ENCODE peak calls at places on chromosomes 5 and 9, in four cellular contexts. G, S, T and Z are unnamed samples. For H3K79me2, the result is how much of the 10 kb centered on the place peaks cover.

GRCh38 chr9:130343445-130343918 is 77.9 kb downstream of the HMCN2 start:
- DNase-seq in G (no peak), T (no peak), S (peak), Z (no peak)

GRCh38 chr5:158117467-158118165 is 258.7 kb upstream of the CLINT1 start:
- DNase-seq in G (no peak), T (no peak), S (no peak), Z (no peak)

GRCh38 chr5:83955916-83956315 is 235.3 kb upstream of the HAPLN1 start:
- DNase-seq in S (no peak), G (peak), T (peak), Z (no peak)

GRCh38 chr5:160390787-160391696 is 8.8 kb downstream of the FAM200C start:
- DNase-seq in G (peak), T (peak), S (peak), Z (peak)

GRCh38 chr5:5348135-5348534 is 74.3 kb upstream of the ICE1 start:
- DNase-seq in T (no peak), S (no peak), G (no peak), Z (no peak)

GRCh38 chr5:61029456-61030162 is 84.6 kb downstream of the NDUFAF2 start:
- DNase-seq in T (no peak), S (no peak), G (no peak), Z (no peak)

GRCh38 chr5:106312360-106312759 is 1358.4 kb downstream of the EFNA5 start:
- DNase-seq in T (no peak), G (peak), S (no peak), Z (no peak)

GRCh38 chr5:98248949-98249348 is 524.5 kb upstream of the RGMB start:
- DNase-seq in G (peak), S (no peak), T (no peak), Z (no peak)

GRCh38 chr9:114117996-114118830 is 19.1 kb upstream of the KIF12 start:
- DNase-seq in T (no peak), S (no peak), G (no peak), Z (peak)

GRCh38 chr5:101678494-101679193 is 617.4 kb downstream of the SLCO4C1 start:
- DNase-seq in S (peak), T (peak), G (peak), Z (peak)

GRCh38 chr5:140249536-140249935 is 53.4 kb downstream of the PFDN1 start:
- DNase-seq in S (no peak), G (no peak), T (no peak), Z (no peak)

GRCh38 chr5:101942321-101942882 is 353.7 kb downstream of the SLCO4C1 start:
- DNase-seq in S (peak), T (peak), G (no peak), Z (peak)

GRCh38 chr5:137361275-137361674 is 137.9 kb downstream of the SPOCK1 start:
- DNase-seq in T (peak), S (no peak), G (peak), Z (no peak)

GRCh38 chr5:90131734-90132133 is 277.8 kb downstream of the CETN3 start:
- DNase-seq in S (peak), T (no peak), G (peak), Z (no peak)

GRCh38 chr9:97958812-97959511 is 21.0 kb upstream of the HEMGN start:
- DNase-seq in S (no peak), T (no peak), G (peak), Z (no peak)

GRCh38 chr5:159777049-159777448 is 139.2 kb upstream of the ADRA1B start:
- DNase-seq in G (no peak), T (no peak), S (no peak), Z (no peak)

GRCh38 chr5:173832386-173832785 is 55.8 kb upstream of the CPEB4 start:
- DNase-seq in T (no peak), G (no peak), S (no peak), Z (no peak)

GRCh38 chr5:33631786-33632185 is 191.0 kb downstream of the TARS1 start:
- DNase-seq in G (peak), S (no peak), T (no peak), Z (no peak)

GRCh38 chr5:39191216-39191615 is 28.1 kb downstream of the FYB1 start:
- DNase-seq in G (no peak), T (no peak), S (no peak), Z (no peak)

GRCh38 chr5:123203105-123203794 is 114.2 kb downstream of the PRDM6 start:
- DNase-seq in S (no peak), T (no peak), G (no peak), Z (no peak)

GRCh38 chr9:106921989-106922388 is 59.0 kb downstream of the ZNF462 start:
- DNase-seq in T (no peak), G (peak), S (no peak), Z (no peak)

GRCh38 chr5:166117744-166118072 is 2173.7 kb upstream of the WWC1 start:
- DNase-seq in T (no peak), G (no peak), S (no peak), Z (no peak)

GRCh38 chr9:34203275-34204010 is 24.6 kb downstream of the UBAP1 start:
- DNase-seq in G (no peak), S (no peak), T (no peak), Z (no peak)

GRCh38 chr5:57037355-57037754 is 85.4 kb upstream of the MIER3 start:
- DNase-seq in T (no peak), G (no peak), S (no peak), Z (peak)

GRCh38 chr5:61010759-61011460 is 65.9 kb downstream of the NDUFAF2 start:
- DNase-seq in S (no peak), T (no peak), G (no peak), Z (peak)

GRCh38 chr9:116464987-116465571 is 222.0 kb upstream of the TRIM32 start:
- DNase-seq in G (no peak), S (no peak), T (no peak), Z (no peak)

GRCh38 chr9:133510926-133511505 is 13.7 kb downstream of the MYMK start:
- DNase-seq in T (no peak), G (no peak), S (no peak), Z (no peak)

GRCh38 chr5:164422400-164422799 is 917.0 kb downstream of the MAT2B start:
- DNase-seq in T (peak), G (peak), S (no peak), Z (peak)

GRCh38 chr9:133143639-133144141 is 20.0 kb downstream of the GBGT1 start:
- DNase-seq in G (no peak), S (no peak), T (no peak), Z (no peak)

GRCh38 chr9:69571032-69571431 is 101.1 kb downstream of the APBA1 start:
- DNase-seq in G (peak), S (no peak), T (peak), Z (no peak)

GRCh38 chr5:5221731-5222130 is 81.6 kb downstream of the ADAMTS16 start:
- DNase-seq in T (no peak), S (no peak), G (peak), Z (no peak)

GRCh38 chr5:31023105-31023504 is 170.4 kb upstream of the CDH6 start:
- DNase-seq in G (peak), T (peak), S (no peak), Z (no peak)

GRCh38 chr5:142767925-142768324 is 2.3 kb upstream of the ARHGAP26 start:
- DNase-seq in G (no peak), S (no peak), T (no peak), Z (no peak)

GRCh38 chr5:142767178-142767577 is 3.0 kb upstream of the ARHGAP26 start:
- DNase-seq in G (no peak), S (no peak), T (no peak), Z (no peak)

GRCh38 chr5:142758062-142758802 is 11.9 kb upstream of the ARHGAP26 start:
- DNase-seq in S (no peak), G (no peak), T (no peak), Z (no peak)

GRCh38 chr5:142758803-142759145 is 11.4 kb upstream of the ARHGAP26 start:
- DNase-seq in G (no peak), T (no peak), S (no peak), Z (no peak)

GRCh38 chr5:142763701-142764100 is 6.5 kb upstream of the ARHGAP26 start:
- DNase-seq in G (no peak), T (no peak), S (no peak), Z (no peak)
- H3K79me2 ChIP-seq in G (under half), T (under half), S (under half), Z (under half)

GRCh38 chr9:21993893-21994525 is at the start of gene CDKN2A:
- DNase-seq in S (peak), G (no peak), T (peak), Z (no peak)
- H3K79me2 ChIP-seq in S (half or more), G (half or more), T (under half), Z (under half)

GRCh38 chr9:37583522-37584121 is 7.4 kb upstream of the FBXO10 start:
- DNase-seq in S (peak), T (no peak), G (no peak), Z (no peak)

GRCh38 chr9:37587521-37587920 is 4.9 kb downstream of the TOMM5 start:
- DNase-seq in S (no peak), G (no peak), T (peak), Z (no peak)

GRCh38 chr9:37582548-37583157 is 6.5 kb upstream of the FBXO10 start:
- DNase-seq in T (peak), S (peak), G (peak), Z (peak)
- H3K79me2 ChIP-seq in T (half or more), S (half or more), G (half or more), Z (under half)

GRCh38 chr9:20659474-20659962 is 24.5 kb upstream of the FOCAD start:
- DNase-seq in T (no peak), G (no peak), S (peak), Z (no peak)
- H3K79me2 ChIP-seq in T (under half), G (under half), S (under half), Z (under half)

GRCh38 chr5:167801999-167802398 is 489.4 kb upstream of the WWC1 start:
- DNase-seq in G (no peak), S (no peak), T (no peak), Z (no peak)
- H3K79me2 ChIP-seq in G (under half), S (under half), T (under half), Z (under half)

DNA sequence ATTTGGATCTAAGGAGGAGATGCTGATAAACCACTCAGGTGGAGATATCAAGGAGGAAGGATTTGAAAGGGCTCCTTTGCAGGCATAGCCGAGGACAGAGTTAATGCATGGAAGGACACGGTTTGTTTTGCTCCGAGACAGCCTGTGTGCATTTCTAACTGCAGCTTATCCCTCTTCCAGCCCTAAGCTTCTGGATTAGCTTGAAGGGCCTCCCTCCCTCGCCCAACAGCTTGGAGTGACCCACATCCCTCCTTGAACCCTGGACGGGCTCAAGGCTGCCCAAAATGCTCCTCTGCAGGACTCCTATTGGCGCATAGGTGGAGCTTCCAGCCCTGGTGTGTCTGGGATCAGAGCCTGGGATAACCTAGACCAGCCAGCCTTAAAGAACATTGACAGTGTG is 66.7 kb downstream of the PPARGC1B start:
- DNase-seq in T (no peak), G (no peak), S (no peak), Z (no peak)
- H3K79me2 ChIP-seq in T (under half), G (under half), S (half or more), Z (under half)

DNA sequence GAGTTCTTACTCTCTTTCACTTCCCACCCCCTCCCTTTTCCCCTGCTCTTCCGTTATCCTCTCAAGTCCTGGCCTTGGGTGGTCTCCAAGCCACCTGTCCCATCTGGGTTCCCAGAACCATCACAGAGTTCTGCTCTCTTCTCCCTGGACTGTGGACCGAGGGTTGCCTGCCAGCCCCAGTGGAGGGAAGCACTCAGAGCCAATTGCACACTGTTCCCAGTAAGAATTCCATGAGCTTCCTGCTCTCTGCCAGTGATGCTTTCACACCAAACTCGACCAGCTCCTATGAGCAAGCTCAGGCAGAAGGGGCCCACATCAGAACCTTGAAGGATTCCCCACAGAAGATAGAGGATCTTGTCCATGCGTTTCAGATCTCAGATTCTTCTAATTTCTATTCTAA is 20.1 kb upstream of the AFAP1L1 start:
- DNase-seq in S (no peak), G (no peak), T (no peak), Z (no peak)
- H3K79me2 ChIP-seq in S (under half), G (under half), T (under half), Z (under half)

GRCh38 chr9:79644601-79645000 is 72.8 kb downstream of the TLE4 start:
- DNase-seq in S (no peak), T (no peak), G (no peak), Z (no peak)
- H3K79me2 ChIP-seq in S (half or more), T (under half), G (under half), Z (under half)

GRCh38 chr5:55853818-55854217 is 2.7 kb downstream of the IL31RA start:
- DNase-seq in S (no peak), G (peak), T (peak), Z (no peak)
- H3K79me2 ChIP-seq in S (under half), G (under half), T (under half), Z (under half)

GRCh38 chr5:120613729-120614128 is 149.6 kb downstream of the PRR16 start:
- DNase-seq in T (no peak), G (peak), S (no peak), Z (no peak)

GRCh38 chr5:120610145-120610544 is 146.0 kb downstream of the PRR16 start:
- DNase-seq in S (no peak), T (no peak), G (no peak), Z (no peak)

GRCh38 chr5:120614512-120614911 is 150.4 kb downstream of the PRR16 start:
- DNase-seq in G (peak), S (no peak), T (no peak), Z (no peak)

GRCh38 chr5:120621339-120621738 is 157.2 kb downstream of the PRR16 start:
- DNase-seq in T (no peak), G (no peak), S (no peak), Z (no peak)

DNA sequence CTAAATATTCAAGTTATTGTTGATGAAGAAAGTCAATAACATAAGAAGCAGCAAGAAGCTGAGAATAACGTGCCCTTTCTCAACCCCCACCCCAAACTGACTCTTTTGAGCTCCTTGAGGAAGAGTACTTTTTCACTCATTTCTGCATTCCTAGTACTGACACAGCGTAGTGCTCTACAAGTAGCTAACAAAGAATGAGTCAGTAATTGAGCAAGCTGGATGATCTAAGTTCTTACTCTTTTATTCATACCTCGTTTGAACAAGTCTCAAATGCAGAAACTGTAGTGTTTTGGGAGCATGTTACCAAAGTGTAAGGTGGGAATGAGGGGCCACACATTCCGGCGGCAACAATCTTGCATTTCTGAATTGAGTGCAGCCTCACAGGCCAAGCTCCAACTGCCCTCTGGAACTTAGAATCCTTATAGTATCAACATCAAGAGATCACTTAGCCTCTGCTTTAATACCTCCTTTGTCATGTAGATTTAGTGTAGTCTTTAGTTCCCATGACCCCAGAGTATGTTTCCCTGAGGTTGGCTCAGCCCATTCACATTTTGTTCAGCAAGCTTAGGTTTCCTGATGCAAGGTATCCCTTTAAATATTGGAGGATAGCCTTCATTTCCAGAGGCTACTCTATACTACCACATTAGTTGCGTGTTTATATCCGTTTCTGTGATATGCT is 152.0 kb downstream of the PRR16 start:
- DNase-seq in S (no peak), T (no peak), G (peak), Z (no peak)
- H3K79me2 ChIP-seq in S (under half), T (under half), G (under half), Z (under half)